ENCODE peak calls at places on chromosomes 2 and 18, in ten cellular contexts. N, X, H, L, K, A, G, I, Q and Z are unnamed samples.
A peak's percentile ranks its signal among the peaks of the same experiment; 100 is the strongest.

GRCh38 chr18:44887227-44887631 is 206.5 kb downstream of the SETBP1 start:
- DNase-seq in L (peak; percentile 1), Q (no peak), H (peak; percentile 44), X (no peak), K (peak; percentile 79), A (no peak), I (no peak), G (peak; percentile 58), N (peak; percentile 32), Z (peak; percentile 4)

GRCh38 chr18:68355637-68356036 is 359.3 kb downstream of the TMX3 start:
- DNase-seq in X (no peak), Q (no peak), L (no peak), I (no peak), G (no peak), A (no peak), H (no peak), N (no peak), K (no peak), Z (no peak)

GRCh38 chr2:225735844-225736243 is 336.3 kb downstream of the NYAP2 start:
- DNase-seq in L (no peak), H (no peak), K (no peak), A (no peak), Q (no peak), G (peak; percentile 88), I (no peak), N (no peak), X (no peak), Z (peak; percentile 77)

GRCh38 chr18:5066380-5066977 is 130.6 kb downstream of the AKAIN1 start:
- DNase-seq in L (no peak), H (no peak), G (no peak), Q (no peak), K (peak; percentile 84), X (no peak), I (no peak), A (no peak), N (no peak), Z (peak; percentile 25)

GRCh38 chr2:34533585-34534225 is 934.6 kb upstream of the FAM98A start:
- DNase-seq in N (no peak), X (no peak), G (no peak), Q (no peak), L (no peak), K (no peak), A (no peak), I (no peak), H (no peak), Z (no peak)

GRCh38 chr2:241542278-241542605 is 16.3 kb upstream of the BOK start:
- DNase-seq in Q (no peak), A (no peak), L (no peak), K (no peak), N (no peak), X (no peak), I (peak; percentile 77), G (no peak), H (no peak), Z (no peak)

GRCh38 chr2:163877316-163877715 is 141.5 kb upstream of the FIGN start:
- DNase-seq in X (no peak), A (no peak), N (no peak), Q (no peak), L (no peak), K (no peak), I (no peak), H (peak; percentile 52), G (peak; percentile 49), Z (peak; percentile 29)

GRCh38 chr18:2425426-2426317 is 145.6 kb downstream of the METTL4 start:
- DNase-seq in H (no peak), I (no peak), Q (no peak), G (no peak), X (no peak), N (no peak), A (no peak), L (no peak), K (no peak), Z (no peak)

GRCh38 chr2:239544141-239544800 is 143.5 kb upstream of the HDAC4 start:
- DNase-seq in I (no peak), Q (peak; percentile 29), H (no peak), L (no peak), X (no peak), A (peak; percentile 72), N (no peak), K (no peak), G (no peak), Z (no peak)

GRCh38 chr2:80016166-80016565 is 288.4 kb downstream of the LRRTM1 start:
- DNase-seq in N (no peak), K (no peak), H (no peak), G (no peak), X (no peak), Q (no peak), A (no peak), L (no peak), I (no peak), Z (no peak)

GRCh38 chr2:1590611-1591460 is 153.5 kb downstream of the PXDN start:
- DNase-seq in G (no peak), I (no peak), H (no peak), Q (no peak), A (no peak), K (peak; percentile 79), L (no peak), X (no peak), N (no peak), Z (peak; percentile 43)

GRCh38 chr2:42971947-42972736 is 179.8 kb upstream of the HAAO start:
- DNase-seq in G (no peak), I (no peak), A (no peak), N (no peak), K (peak; percentile 60), L (no peak), H (no peak), X (no peak), Q (no peak), Z (no peak)
- H3K4me1 ChIP-seq in G (peaks cover 33% of the 10 kb centered on the region), I (peaks cover 14% of the 10 kb centered on the region), A (peaks cover 52% of the 10 kb centered on the region), N (peaks cover 11% of the 10 kb centered on the region), K (no peaks in the 10 kb centered on the region), L (peaks cover 21% of the 10 kb centered on the region), H (peaks cover 57% of the 10 kb centered on the region), X (peaks cover 23% of the 10 kb centered on the region), Q (no peaks in the 10 kb centered on the region), Z (peaks cover 20% of the 10 kb centered on the region)

GRCh38 chr2:85400023-85400422 is 10.1 kb downstream of the CAPG start:
- DNase-seq in L (no peak), K (no peak), Q (peak; percentile 42), A (no peak), H (no peak), G (no peak), I (no peak), X (no peak), N (no peak), Z (no peak)

GRCh38 chr2:85396531-85397470 is 13.4 kb downstream of the CAPG start:
- DNase-seq in L (no peak), A (no peak), I (no peak), N (no peak), X (no peak), Q (peak; percentile 77), K (no peak), H (peak; percentile 22), G (no peak), Z (no peak)

GRCh38 chr2:85399183-85399455 is 11.0 kb downstream of the CAPG start:
- DNase-seq in G (no peak), Q (no peak), X (no peak), N (no peak), I (no peak), H (no peak), K (no peak), L (no peak), A (no peak), Z (no peak)

GRCh38 chr2:85397925-85398331 is 12.2 kb downstream of the CAPG start:
- DNase-seq in K (no peak), Q (peak; percentile 52), A (no peak), N (no peak), I (no peak), L (no peak), G (no peak), X (no peak), H (peak; percentile 28), Z (no peak)

DNA sequence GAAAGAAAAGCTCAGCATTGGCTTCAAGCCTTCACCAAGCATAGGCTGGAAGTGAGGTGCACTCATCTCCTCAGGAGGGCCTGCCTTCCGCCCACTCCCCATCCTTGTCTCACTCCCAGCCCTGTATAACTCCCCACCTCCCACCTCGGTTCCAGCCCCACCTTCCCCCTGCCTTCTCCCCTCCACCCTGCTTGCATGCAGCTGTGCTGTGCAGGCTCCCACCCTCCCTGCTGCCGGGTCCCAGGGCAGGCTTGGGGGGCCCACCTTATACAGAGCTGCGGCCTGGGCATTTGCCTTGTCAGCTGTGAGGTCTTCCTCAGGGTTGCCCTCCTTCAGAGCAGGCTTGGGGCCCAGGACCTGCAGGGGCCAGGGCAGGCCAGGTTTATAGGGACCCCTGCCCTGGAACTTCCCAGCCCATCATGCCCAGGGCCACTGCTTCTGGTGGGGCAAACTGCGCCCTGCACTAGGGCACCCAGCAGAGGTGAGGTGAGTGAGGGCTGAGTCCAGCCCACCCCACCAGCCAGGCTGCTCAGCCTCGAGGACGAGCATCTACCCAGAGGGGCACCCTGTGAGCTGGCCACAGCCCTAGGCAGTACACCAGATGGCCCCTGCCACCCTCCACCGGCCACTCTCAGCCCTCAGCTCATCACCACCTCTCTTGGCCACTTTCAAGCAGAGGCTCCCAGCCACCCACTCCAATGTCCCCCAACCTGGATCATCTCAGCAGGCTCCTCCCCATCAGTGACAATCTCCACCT is 11.6 kb downstream of the CAPG start:
- DNase-seq in A (no peak), G (no peak), X (no peak), I (no peak), L (no peak), Q (peak; percentile 58), N (no peak), H (peak; percentile 31), K (no peak), Z (no peak)
- H3K4me1 ChIP-seq in A (peaks cover 47% of the 10 kb centered on the region), G (peaks cover 9% of the 10 kb centered on the region), X (no peaks in the 10 kb centered on the region), I (peaks cover 5% of the 10 kb centered on the region), L (no peaks in the 10 kb centered on the region), Q (no peaks in the 10 kb centered on the region), N (peaks cover 3% of the 10 kb centered on the region), H (peaks cover 8% of the 10 kb centered on the region), K (no peaks in the 10 kb centered on the region), Z (no peaks in the 10 kb centered on the region)

DNA sequence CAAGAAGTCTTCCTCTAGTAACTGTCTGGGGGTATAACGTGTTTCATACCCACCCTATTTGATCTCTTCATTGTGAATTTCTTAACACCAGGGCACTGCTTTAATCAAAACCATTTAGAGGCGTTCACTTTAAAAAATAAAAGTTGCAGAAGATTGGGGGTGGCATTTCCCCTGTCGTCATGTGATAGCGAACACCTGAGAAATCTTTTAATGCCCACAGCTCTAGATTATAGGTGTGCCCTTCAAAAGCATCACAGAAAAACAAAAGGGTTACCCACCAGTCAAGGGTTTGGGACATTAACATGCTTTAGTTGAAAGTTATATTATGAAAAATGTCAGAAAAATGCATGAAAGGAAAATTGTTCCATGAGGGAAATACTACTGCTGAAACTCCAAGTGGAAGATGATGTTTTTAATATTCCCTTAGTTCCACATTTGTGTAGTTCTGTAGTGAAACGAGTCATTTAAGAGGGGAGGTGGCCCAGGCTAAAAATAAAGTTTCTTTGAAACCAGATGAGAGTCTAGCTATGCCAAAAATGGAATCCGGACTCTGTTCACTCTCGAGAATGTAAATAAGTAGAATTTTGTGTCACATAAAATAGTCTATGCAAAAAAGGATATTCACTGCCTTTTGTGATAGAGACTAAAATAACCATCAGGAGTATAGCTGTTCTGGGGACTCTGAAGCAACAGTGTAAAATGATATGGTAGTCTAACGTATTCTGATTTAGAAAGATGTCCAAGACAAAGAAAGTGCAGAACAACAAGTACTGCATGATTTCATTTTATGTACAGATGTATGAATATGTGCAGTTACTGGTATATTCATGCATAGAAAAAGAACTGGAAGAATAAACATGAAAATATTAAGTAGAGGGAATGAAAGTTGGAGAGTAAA is 95.3 kb downstream of the TMEM247 start:
- DNase-seq in X (no peak), G (no peak), Q (no peak), N (no peak), L (no peak), I (no peak), A (no peak), H (no peak), K (no peak), Z (no peak)
- H3K4me1 ChIP-seq in X (peaks cover 8% of the 10 kb centered on the region), G (no peaks in the 10 kb centered on the region), Q (no peaks in the 10 kb centered on the region), N (no peaks in the 10 kb centered on the region), L (peaks cover 6% of the 10 kb centered on the region), I (peaks cover 4% of the 10 kb centered on the region), A (peaks cover 16% of the 10 kb centered on the region), H (peaks cover 15% of the 10 kb centered on the region), K (no peaks in the 10 kb centered on the region), Z (peaks cover 2% of the 10 kb centered on the region)

GRCh38 chr2:113078350-113078839 is 10.6 kb downstream of the IL1F10 start:
- DNase-seq in A (no peak), Q (no peak), G (no peak), I (no peak), K (no peak), X (no peak), H (no peak), L (no peak), N (peak; percentile 57), Z (no peak)
- H3K4me1 ChIP-seq in A (peaks cover 17% of the 10 kb centered on the region), Q (no peaks in the 10 kb centered on the region), G (no peaks in the 10 kb centered on the region), I (no peaks in the 10 kb centered on the region), K (no peaks in the 10 kb centered on the region), X (no peaks in the 10 kb centered on the region), H (no peaks in the 10 kb centered on the region), L (peaks cover 3% of the 10 kb centered on the region), N (peaks cover 6% of the 10 kb centered on the region), Z (no peaks in the 10 kb centered on the region)